ENCODE peak calls at places on chromosomes 4 and X, in seven cellular contexts. P is GM23248, F is H1, G is fibroblast of lung, M is HepG2, J is neuronal stem cell, B is IMR-90. N is an unnamed sample.

GRCh38 chrX:134551365-134552095 is 91.6 kb downstream of the HPRT1 start:
- DNase-seq in J (no peak), M (no peak), B (peak; percentile 65), P (peak; percentile 56), G (peak; percentile 65), F (no peak), N (peak; percentile 25)

GRCh38 chr4:185270037-185270436 is 60.6 kb downstream of the SNX25 start:
- DNase-seq in J (no peak), B (no peak), M (no peak), P (no peak), G (no peak), F (no peak), N (no peak)

GRCh38 chrX:13550346-13550745 is 19.1 kb upstream of the EGFL6 start:
- DNase-seq in G (no peak), B (no peak), F (no peak), P (no peak), J (no peak), M (no peak), N (no peak)

GRCh38 chrX:130625381-130625780 is 223.6 kb downstream of the RBMX2 start:
- DNase-seq in F (no peak), J (no peak), G (peak; percentile 61), P (no peak), B (no peak), M (no peak), N (peak; percentile 26)

GRCh38 chrX:45771114-45771513 is 570.4 kb upstream of the DIPK2B start:
- DNase-seq in G (peak; percentile 95), J (no peak), M (peak; percentile 51), F (no peak), P (peak; percentile 91), B (peak; percentile 96), N (no peak)

GRCh38 chr4:83875437-83875836 is 339.5 kb downstream of the GPAT3 start:
- DNase-seq in J (no peak), F (no peak), G (no peak), M (no peak), B (peak; percentile 54), P (no peak), N (no peak)

GRCh38 chr4:147518846-147519767 is 38.2 kb downstream of the EDNRA start:
- DNase-seq in B (peak; percentile 86), F (peak; percentile 59), M (peak; percentile 39), G (peak; percentile 78), P (peak; percentile 83), J (peak; percentile 14), N (peak; percentile 77)

GRCh38 chrX:39734174-39734776 is 363.5 kb downstream of the BCOR start:
- DNase-seq in P (no peak), B (no peak), G (no peak), J (no peak), F (no peak), M (no peak), N (no peak)

GRCh38 chrX:74383611-74384010 is 37.7 kb upstream of the SLC16A2 start:
- DNase-seq in G (peak; percentile 55), B (peak; percentile 59), J (peak; percentile 3), F (no peak), M (peak; percentile 13), P (peak; percentile 61), N (peak; percentile 44)

GRCh38 chr4:62457356-62457755 is 1257.2 kb downstream of the ADGRL3 start:
- DNase-seq in B (no peak), M (no peak), F (no peak), G (peak; percentile 2), P (no peak), J (no peak), N (no peak)

GRCh38 chr4:71210831-71211230 is 128.0 kb upstream of the SLC4A4 start:
- DNase-seq in M (no peak), B (no peak), F (no peak), G (peak; percentile 76), J (no peak), P (peak; percentile 56), N (no peak)

GRCh38 chrX:72003811-72004750 is 93.4 kb downstream of the NHSL2 start:
- DNase-seq in G (peak; percentile 73), J (no peak), M (no peak), F (peak; percentile 58), B (no peak), P (peak; percentile 44), N (peak; percentile 64)

GRCh38 chr4:52376107-52376704 is 282.9 kb downstream of the USP46 start:
- DNase-seq in F (no peak), B (peak; percentile 47), M (peak; percentile 45), J (peak; percentile 66), P (peak; percentile 73), G (peak; percentile 39), N (peak; percentile 72)

GRCh38 chr4:10737335-10737734 is 52.8 kb upstream of the CLNK start:
- DNase-seq in J (no peak), M (no peak), P (peak; percentile 5), F (no peak), B (peak; percentile 69), G (peak; percentile 79), N (no peak)

GRCh38 chr4:81030061-81030616 is 369 bp upstream of the BMP3 start:
- DNase-seq in G (no peak), B (no peak), M (no peak), P (no peak), F (peak; percentile 44), J (no peak), N (peak; percentile 29)

GRCh38 chrX:8191022-8191421 is 20.0 kb upstream of the VCX2 start:
- DNase-seq in G (peak; percentile 14), B (no peak), J (no peak), F (no peak), M (no peak), P (no peak), N (no peak)

GRCh38 chr4:187077749-187078148 is 354.1 kb upstream of the FAT1 start:
- DNase-seq in B (no peak), G (no peak), F (no peak), P (no peak), M (no peak), J (no peak), N (peak; percentile 33)

GRCh38 chr4:41209187-41209586 is 5.2 kb downstream of the APBB2 start:
- DNase-seq in F (no peak), J (no peak), P (no peak), G (peak; percentile 62), B (no peak), M (no peak), N (no peak)

GRCh38 chr4:2843909-2844584 is 403 bp downstream of the ADD1 start:
- DNase-seq in J (peak; percentile 49), B (peak; percentile 24), F (no peak), G (peak; percentile 39), M (no peak), P (peak; percentile 67), N (peak; percentile 83)

DNA sequence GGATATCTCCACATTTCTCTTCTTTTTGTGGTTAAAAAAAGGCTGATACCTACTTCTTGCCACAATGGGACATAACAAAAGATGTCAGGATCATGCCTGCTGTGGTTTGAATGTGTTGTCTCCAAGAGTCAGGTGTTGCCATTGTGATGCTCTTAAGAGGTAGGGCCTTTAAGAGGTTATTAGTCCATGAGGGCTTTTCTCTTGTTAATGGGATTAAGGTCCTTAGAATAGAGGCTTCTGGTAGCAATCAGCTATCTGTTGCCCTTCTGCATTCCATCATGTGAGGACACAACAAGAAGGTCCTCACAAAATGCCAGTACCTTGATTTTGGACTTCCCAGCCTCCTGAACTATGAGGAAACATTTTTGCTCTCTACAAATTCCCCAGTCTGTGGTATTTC is 191.4 kb downstream of the GBA3 start:
- DNase-seq in F (no peak), J (no peak), M (no peak), P (no peak), B (no peak), G (no peak), N (peak; percentile 53)
- H2AFZ ChIP-seq in F (no peak overlapping the region), J (no peak overlapping the region), M (no peak overlapping the region), P (no peak overlapping the region), B (no peak overlapping the region), G (no peak overlapping the region), N (no peak overlapping the region)

GRCh38 chrX:6852869-6853268 is 294.6 kb upstream of the STS start:
- DNase-seq in G (no peak), B (no peak), M (no peak), F (no peak), J (no peak), P (no peak), N (no peak)

GRCh38 chrX:6851140-6851539 is 296.4 kb upstream of the STS start:
- DNase-seq in P (no peak), M (no peak), J (no peak), F (no peak), B (no peak), G (no peak), N (no peak)

GRCh38 chrX:6852121-6852520 is 295.4 kb upstream of the STS start:
- DNase-seq in J (no peak), G (no peak), B (no peak), P (no peak), F (no peak), M (no peak), N (no peak)

DNA sequence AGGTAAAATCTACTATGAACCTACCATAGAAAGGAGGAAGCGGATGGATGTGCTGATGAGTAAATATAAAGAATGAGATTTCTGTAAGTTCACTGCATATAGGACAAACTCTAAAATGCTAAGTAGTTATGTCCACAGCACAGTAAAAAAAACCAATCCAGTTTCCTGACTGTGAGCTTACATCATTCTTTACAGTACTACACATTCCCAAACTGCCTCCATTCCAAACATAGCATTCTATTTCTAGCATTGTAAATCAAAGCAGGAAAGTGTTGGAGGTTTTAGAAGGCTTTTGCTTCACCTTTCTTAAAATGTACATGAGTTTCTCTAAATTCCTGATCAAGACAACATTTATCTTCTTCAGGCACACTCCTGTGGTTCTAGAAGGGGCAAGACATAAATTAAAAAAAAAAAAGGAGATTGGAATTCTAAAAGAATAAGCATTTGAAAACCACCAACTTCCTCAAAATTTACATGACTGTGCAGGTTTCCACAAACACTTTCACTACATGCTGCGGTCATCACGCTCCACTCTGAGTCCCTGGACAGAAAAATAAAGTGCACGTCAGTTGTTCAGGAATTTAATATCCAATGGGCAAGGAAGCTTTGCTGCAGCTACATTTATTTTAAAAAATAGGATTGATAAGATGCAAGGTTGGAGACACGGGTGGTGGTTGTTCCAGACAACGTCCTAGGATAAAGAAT is 297.6 kb upstream of the STS start:
- DNase-seq in P (peak; percentile 1), F (no peak), G (peak; percentile 20), B (peak; percentile 2), M (no peak), J (no peak), N (no peak)
- H3K4me3 ChIP-seq in P (no peak overlapping the region), F (no peak overlapping the region), G (no peak overlapping the region), B (no peak overlapping the region), M (no peak overlapping the region), J (no peak overlapping the region), N (no peak overlapping the region)

GRCh38 chrX:63453571-63453970 is 102.4 kb upstream of the SPIN4 start:
- DNase-seq in P (no peak), J (no peak), M (peak; percentile 12), B (no peak), G (no peak), F (no peak), N (no peak)
- H3K9me3 ChIP-seq in P (no peaks in the 10 kb centered on the region), J (peaks cover 6% of the 10 kb centered on the region), M (peaks cover 10% of the 10 kb centered on the region), B (peaks cover 3% of the 10 kb centered on the region), G (no peaks in the 10 kb centered on the region), F (peaks cover 18% of the 10 kb centered on the region), N (peaks cover 3% of the 10 kb centered on the region)

GRCh38 chrX:68994883-68995255 is 166.0 kb downstream of the EFNB1 start:
- DNase-seq in P (no peak), F (no peak), G (no peak), M (no peak), J (no peak), B (no peak), N (no peak)
- H2AFZ ChIP-seq in P (no peak overlapping the region), F (no peak overlapping the region), G (no peak overlapping the region), M (no peak overlapping the region), J (no peak overlapping the region), B (peak overlapping the region; percentile 45), N (no peak overlapping the region)

N was measured in neural progenitor cell.